ENCODE peak calls at places on chromosomes 7 and 10, in eight cellular contexts. One of them, this sample, is unnamed.

GRCh38 chr10:15201589-15202300 is 33.3 kb upstream of the NMT2 start:
- DNase-seq in osteocyte: no peak
- DNase-seq in AG04449: no peak
- DNase-seq in lower leg skin: no peak
- DNase-seq in lung: no peak
- DNase-seq in endothelial cell: no peak
- DNase-seq in B cell: no peak
- DNase-seq in neural progenitor cell: no peak
- DNase-seq in this sample: no peak

GRCh38 chr10:86489071-86489810 is 32.4 kb downstream of the WAPL start:
- DNase-seq in lower leg skin: no peak
- DNase-seq in B cell: no peak
- DNase-seq in lung: no peak
- DNase-seq in osteocyte: no peak
- DNase-seq in neural progenitor cell: no peak
- DNase-seq in endothelial cell: no peak
- DNase-seq in AG04449: no peak
- DNase-seq in this sample: no peak

GRCh38 chr7:27677912-27678612 is 15.4 kb upstream of the HIBADH start:
- DNase-seq in osteocyte: no peak
- DNase-seq in AG04449: peak
- DNase-seq in B cell: no peak
- DNase-seq in endothelial cell: no peak
- DNase-seq in lower leg skin: no peak
- DNase-seq in neural progenitor cell: no peak
- DNase-seq in lung: no peak
- DNase-seq in this sample: no peak

GRCh38 chr10:44312401-44312800 is 72.5 kb downstream of the CXCL12 start:
- DNase-seq in osteocyte: peak
- DNase-seq in lower leg skin: no peak
- DNase-seq in neural progenitor cell: no peak
- DNase-seq in B cell: no peak
- DNase-seq in endothelial cell: no peak
- DNase-seq in AG04449: no peak
- DNase-seq in lung: no peak
- DNase-seq in this sample: no peak

GRCh38 chr7:158827411-158828342 is 1.6 kb downstream of the ESYT2 start:
- DNase-seq in AG04449: no peak
- DNase-seq in lower leg skin: no peak
- DNase-seq in osteocyte: no peak
- DNase-seq in B cell: no peak
- DNase-seq in endothelial cell: no peak
- DNase-seq in lung: no peak
- DNase-seq in neural progenitor cell: no peak
- DNase-seq in this sample: no peak

GRCh38 chr10:125584954-125585353 is 98.0 kb downstream of the TEX36 start:
- DNase-seq in lung: no peak
- DNase-seq in osteocyte: no peak
- DNase-seq in endothelial cell: no peak
- DNase-seq in AG04449: no peak
- DNase-seq in B cell: no peak
- DNase-seq in neural progenitor cell: no peak
- DNase-seq in lower leg skin: no peak
- DNase-seq in this sample: no peak

GRCh38 chr7:151884276-151885201 is 7.6 kb upstream of the PRKAG2 start:
- DNase-seq in osteocyte: no peak
- DNase-seq in AG04449: no peak
- DNase-seq in neural progenitor cell: no peak
- DNase-seq in B cell: no peak
- DNase-seq in lower leg skin: no peak
- DNase-seq in lung: no peak
- DNase-seq in endothelial cell: no peak
- DNase-seq in this sample: no peak

GRCh38 chr10:16893664-16894063 is 76.4 kb upstream of the RSU1 start:
- DNase-seq in lung: no peak
- DNase-seq in AG04449: no peak
- DNase-seq in endothelial cell: no peak
- DNase-seq in B cell: no peak
- DNase-seq in neural progenitor cell: no peak
- DNase-seq in osteocyte: no peak
- DNase-seq in lower leg skin: no peak
- DNase-seq in this sample: no peak

GRCh38 chr7:128041203-128041602 is 10.0 kb upstream of the LRRC4 start:
- DNase-seq in lung: no peak
- DNase-seq in neural progenitor cell: no peak
- DNase-seq in B cell: no peak
- DNase-seq in AG04449: no peak
- DNase-seq in lower leg skin: no peak
- DNase-seq in endothelial cell: no peak
- DNase-seq in osteocyte: no peak
- DNase-seq in this sample: no peak

GRCh38 chr10:61463035-61463909 is 10.1 kb upstream of the TMEM26 start:
- DNase-seq in lung: no peak
- DNase-seq in AG04449: no peak
- DNase-seq in neural progenitor cell: no peak
- DNase-seq in lower leg skin: no peak
- DNase-seq in endothelial cell: no peak
- DNase-seq in osteocyte: no peak
- DNase-seq in B cell: no peak
- DNase-seq in this sample: no peak

GRCh38 chr7:32062150-32062549 is 8.1 kb downstream of the PDE1C start:
- DNase-seq in neural progenitor cell: peak
- DNase-seq in lung: peak
- DNase-seq in AG04449: no peak
- DNase-seq in B cell: no peak
- DNase-seq in endothelial cell: peak
- DNase-seq in osteocyte: no peak
- DNase-seq in lower leg skin: no peak
- DNase-seq in this sample: no peak

GRCh38 chr7:80218723-80219122 is 84.1 kb downstream of the GNAI1 start:
- DNase-seq in AG04449: peak
- DNase-seq in endothelial cell: no peak
- DNase-seq in osteocyte: no peak
- DNase-seq in lung: no peak
- DNase-seq in neural progenitor cell: no peak
- DNase-seq in lower leg skin: no peak
- DNase-seq in B cell: no peak
- DNase-seq in this sample: no peak

GRCh38 chr7:116544488-116544887 is 19.7 kb downstream of the CAV1 start:
- DNase-seq in endothelial cell: no peak
- DNase-seq in neural progenitor cell: no peak
- DNase-seq in lung: no peak
- DNase-seq in osteocyte: no peak
- DNase-seq in AG04449: no peak
- DNase-seq in B cell: no peak
- DNase-seq in lower leg skin: no peak
- DNase-seq in this sample: no peak

DNA sequence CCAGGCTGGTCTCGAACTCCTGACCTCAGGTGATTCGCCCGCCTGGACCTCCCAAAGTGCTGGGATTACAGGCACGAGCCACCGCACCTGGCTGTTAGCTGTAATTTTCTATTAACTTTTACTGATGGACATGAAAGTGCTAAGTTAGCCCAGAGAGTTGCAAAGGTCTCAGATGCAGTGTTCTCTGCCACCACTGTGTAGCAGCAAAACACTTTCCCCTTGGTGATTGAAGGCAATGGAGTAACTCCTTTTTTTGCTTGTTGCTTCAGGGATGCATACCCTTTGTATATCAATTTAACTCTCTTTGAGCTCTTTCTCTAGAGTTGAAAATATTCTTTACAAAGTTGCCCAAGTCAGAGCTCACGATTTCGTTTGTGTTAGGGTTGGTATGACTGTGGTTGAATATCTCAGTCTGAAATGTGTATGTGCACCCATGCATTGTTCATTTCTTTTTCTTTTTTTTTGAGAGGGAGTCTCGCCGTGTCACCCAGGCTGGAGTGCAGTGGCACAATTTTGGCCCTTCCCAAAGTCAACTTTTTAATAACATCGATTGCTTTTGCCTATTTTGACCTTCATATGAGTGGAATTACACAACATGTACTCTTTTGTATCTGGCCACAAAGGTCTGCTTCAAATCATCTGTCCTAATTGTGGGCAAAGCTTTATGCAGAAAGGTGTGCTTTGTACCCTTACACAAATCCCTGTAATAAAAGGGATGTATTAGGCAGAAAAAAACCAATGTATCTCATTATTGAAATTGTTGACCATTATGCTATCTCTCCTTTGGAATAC is 52.6 kb downstream of the GTF2I start:
- DNase-seq in lower leg skin: no peak
- DNase-seq in osteocyte: no peak
- DNase-seq in endothelial cell: no peak
- DNase-seq in AG04449: no peak
- DNase-seq in B cell: no peak
- DNase-seq in neural progenitor cell: no peak
- DNase-seq in lung: no peak
- DNase-seq in this sample: no peak
- TF ChIP-seq CTCF in lower leg skin: no peak
- TF ChIP-seq CTCF in osteocyte: no peak
- TF ChIP-seq CTCF in endothelial cell: no peak
- TF ChIP-seq CTCF in AG04449: no peak
- TF ChIP-seq CTCF in B cell: peak
- TF ChIP-seq CTCF in neural progenitor cell: peak
- TF ChIP-seq CTCF in lung: no peak
- TF ChIP-seq CTCF in this sample: peak

GRCh38 chr10:72069751-72070501 is 18.4 kb downstream of the SPOCK2 start:
- DNase-seq in endothelial cell: no peak
- DNase-seq in B cell: no peak
- DNase-seq in lower leg skin: no peak
- DNase-seq in lung: no peak
- DNase-seq in AG04449: no peak
- DNase-seq in osteocyte: no peak
- DNase-seq in neural progenitor cell: peak
- DNase-seq in this sample: no peak
- TF ChIP-seq CTCF in endothelial cell: no peak
- TF ChIP-seq CTCF in B cell: no peak
- TF ChIP-seq CTCF in lower leg skin: no peak
- TF ChIP-seq CTCF in lung: no peak
- TF ChIP-seq CTCF in AG04449: no peak
- TF ChIP-seq CTCF in osteocyte: peak
- TF ChIP-seq CTCF in neural progenitor cell: peak
- TF ChIP-seq CTCF in this sample: no peak

DNA sequence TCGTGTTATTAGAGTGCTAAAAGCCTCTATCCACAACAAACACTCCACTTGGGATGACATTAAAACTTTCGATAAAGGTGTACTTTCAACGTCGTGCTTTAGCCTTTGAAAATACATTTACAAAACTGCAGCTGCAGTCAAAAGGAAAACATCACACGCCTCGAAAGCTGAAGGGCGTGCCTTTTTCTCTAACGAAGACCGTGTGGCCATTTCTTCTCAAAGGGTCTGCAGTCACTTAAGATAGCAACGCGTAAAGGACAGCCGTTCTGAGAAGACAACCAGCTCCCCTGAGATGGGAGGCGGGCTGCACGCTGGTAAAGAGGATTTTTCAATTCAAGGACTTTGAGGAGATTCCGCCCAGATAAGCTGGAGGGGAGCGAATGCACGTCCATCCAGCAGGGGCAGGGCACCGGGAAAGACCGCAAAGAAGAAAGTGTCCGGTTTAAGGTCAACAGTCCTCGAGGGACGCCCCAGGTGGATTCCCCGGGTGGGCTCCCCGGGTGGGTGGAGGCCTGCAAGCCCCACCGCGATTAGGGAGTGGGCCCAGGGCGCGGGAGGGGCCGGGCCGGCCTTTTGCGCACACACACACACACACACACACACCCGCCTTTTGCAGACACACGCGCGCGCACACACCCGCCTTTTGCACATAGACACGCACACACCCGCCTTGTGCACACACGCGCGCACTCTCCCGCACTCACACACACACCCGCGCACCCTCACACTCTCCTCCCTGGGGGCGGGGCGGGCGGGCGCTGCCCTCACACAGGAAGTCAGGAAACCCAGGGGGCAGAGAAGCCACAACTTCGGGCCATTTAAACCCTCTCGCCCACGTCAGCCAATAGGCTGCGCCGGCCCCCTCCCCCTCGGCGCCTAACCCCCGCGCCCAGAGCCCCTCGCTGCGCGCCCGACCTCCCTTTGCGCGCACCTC is 767 bp downstream of the ARHGAP12 start:
- DNase-seq in osteocyte: no peak
- DNase-seq in neural progenitor cell: peak
- DNase-seq in lung: peak
- DNase-seq in endothelial cell: peak
- DNase-seq in lower leg skin: peak
- DNase-seq in AG04449: no peak
- DNase-seq in B cell: no peak
- DNase-seq in this sample: peak
- TF ChIP-seq CTCF in osteocyte: peak
- TF ChIP-seq CTCF in neural progenitor cell: peak
- TF ChIP-seq CTCF in lung: peak
- TF ChIP-seq CTCF in endothelial cell: no peak
- TF ChIP-seq CTCF in lower leg skin: no peak
- TF ChIP-seq CTCF in AG04449: peak
- TF ChIP-seq CTCF in B cell: no peak
- TF ChIP-seq CTCF in this sample: peak

GRCh38 chr10:31884386-31884785 is 44.2 kb downstream of the ARHGAP12 start:
- DNase-seq in neural progenitor cell: no peak
- DNase-seq in B cell: no peak
- DNase-seq in endothelial cell: no peak
- DNase-seq in lung: no peak
- DNase-seq in AG04449: no peak
- DNase-seq in lower leg skin: no peak
- DNase-seq in osteocyte: no peak
- DNase-seq in this sample: no peak

GRCh38 chr10:31875608-31876007 is 53.0 kb downstream of the ARHGAP12 start:
- DNase-seq in neural progenitor cell: no peak
- DNase-seq in osteocyte: no peak
- DNase-seq in lung: no peak
- DNase-seq in lower leg skin: no peak
- DNase-seq in AG04449: no peak
- DNase-seq in B cell: no peak
- DNase-seq in endothelial cell: no peak
- DNase-seq in this sample: no peak

GRCh38 chr10:31876616-31877352 is 51.8 kb downstream of the ARHGAP12 start:
- DNase-seq in lung: no peak
- DNase-seq in AG04449: no peak
- DNase-seq in osteocyte: no peak
- DNase-seq in lower leg skin: no peak
- DNase-seq in B cell: no peak
- DNase-seq in neural progenitor cell: no peak
- DNase-seq in endothelial cell: no peak
- DNase-seq in this sample: no peak

GRCh38 chr10:31873724-31874123 is 54.9 kb downstream of the ARHGAP12 start:
- DNase-seq in lower leg skin: no peak
- DNase-seq in lung: no peak
- DNase-seq in endothelial cell: no peak
- DNase-seq in AG04449: no peak
- DNase-seq in neural progenitor cell: no peak
- DNase-seq in osteocyte: no peak
- DNase-seq in B cell: no peak
- DNase-seq in this sample: no peak

DNA sequence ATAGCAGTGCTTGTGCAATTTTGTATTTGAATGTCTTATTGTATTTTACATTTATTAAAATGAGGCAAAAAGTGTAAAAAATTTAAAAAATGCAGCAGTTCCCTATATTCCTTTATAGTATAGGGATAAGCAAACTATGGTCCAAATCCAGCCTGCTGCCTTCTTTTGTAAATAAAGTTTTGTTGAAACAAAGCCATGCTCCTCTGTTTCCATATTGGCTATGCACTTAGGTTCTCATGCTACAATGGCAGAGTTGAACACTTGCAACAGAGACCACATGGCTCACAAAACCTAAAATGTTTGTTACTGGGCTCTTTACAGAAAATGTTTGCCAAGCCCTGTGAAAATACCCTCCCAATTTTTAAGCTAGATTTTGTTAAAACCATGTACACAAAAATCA is 50.1 kb downstream of the ARHGAP12 start:
- DNase-seq in neural progenitor cell: no peak
- DNase-seq in osteocyte: no peak
- DNase-seq in lung: no peak
- DNase-seq in AG04449: no peak
- DNase-seq in B cell: no peak
- DNase-seq in endothelial cell: no peak
- DNase-seq in lower leg skin: no peak
- DNase-seq in this sample: no peak
- TF ChIP-seq CTCF in neural progenitor cell: no peak
- TF ChIP-seq CTCF in osteocyte: no peak
- TF ChIP-seq CTCF in lung: no peak
- TF ChIP-seq CTCF in AG04449: no peak
- TF ChIP-seq CTCF in B cell: no peak
- TF ChIP-seq CTCF in endothelial cell: no peak
- TF ChIP-seq CTCF in lower leg skin: no peak
- TF ChIP-seq CTCF in this sample: no peak